ENCODE peak calls at places on chromosome 7, in seven cellular contexts. Y is IMR-90, M is body of pancreas, X is heart left ventricle, K is sigmoid colon, H is transverse colon, R is ovary. B is an unnamed sample.

GRCh38 chr7:11212816-11213215 is 239.1 kb downstream of the PHF14 start:
- DNase-seq in Y (peak; percentile 37), M (no peak), X (no peak), K (no peak), H (no peak), R (no peak), B (no peak)

GRCh38 chr7:40918701-40919271 is 784.0 kb downstream of the SUGCT start:
- DNase-seq in Y (peak; percentile 93), M (no peak), X (no peak), K (no peak), H (no peak), R (no peak), B (no peak)

GRCh38 chr7:143381427-143382125 is 431 bp downstream of the ZYX start:
- DNase-seq in Y (peak; percentile 79), M (peak; percentile 82), X (peak; percentile 86), K (peak; percentile 92), H (peak; percentile 69), R (peak; percentile 92), B (peak; percentile 61)

GRCh38 chr7:117470777-117471176 is 9.0 kb upstream of the CFTR start:
- DNase-seq in Y (no peak), M (peak; percentile 75), X (peak; percentile 63), K (no peak), H (no peak), R (no peak), B (peak; percentile 63)

GRCh38 chr7:50706469-50706937 is 76.2 kb downstream of the GRB10 start:
- DNase-seq in Y (no peak), M (no peak), X (no peak), K (no peak), H (no peak), R (no peak), B (no peak)

GRCh38 chr7:16904086-16904485 is 22.3 kb upstream of the AGR3 start:
- DNase-seq in Y (no peak), M (no peak), X (no peak), K (no peak), H (no peak), R (no peak), B (no peak)

GRCh38 chr7:140696679-140697446 is at the start of gene NDUFB2:
- DNase-seq in Y (peak; percentile 76), M (peak; percentile 82), X (peak; percentile 75), K (peak; percentile 90), H (peak; percentile 81), R (no peak), B (peak; percentile 62)

GRCh38 chr7:117249696-117250095 is 73.2 kb downstream of the WNT2 start:
- DNase-seq in Y (peak; percentile 30), M (no peak), X (no peak), K (no peak), H (no peak), R (no peak), B (no peak)

GRCh38 chr7:128863433-128863989 is 855 bp downstream of the ATP6V1F start:
- DNase-seq in Y (peak; percentile 74), M (peak; percentile 45), X (no peak), K (no peak), H (peak; percentile 45), R (no peak), B (peak; percentile 42)

GRCh38 chr7:69263550-69263949 is 334.7 kb upstream of the AUTS2 start:
- DNase-seq in Y (no peak), M (no peak), X (no peak), K (no peak), H (no peak), R (no peak), B (no peak)

GRCh38 chr7:121019018-121019417 is 30.5 kb downstream of the CPED1 start:
- DNase-seq in Y (peak; percentile 69), M (no peak), X (no peak), K (no peak), H (no peak), R (no peak), B (no peak)

GRCh38 chr7:35556532-35557471 is 138.1 kb downstream of the HERPUD2 start:
- DNase-seq in Y (no peak), M (no peak), X (no peak), K (no peak), H (no peak), R (no peak), B (no peak)

GRCh38 chr7:17721736-17722285 is 218.5 kb downstream of the SNX13 start:
- DNase-seq in Y (no peak), M (no peak), X (no peak), K (no peak), H (no peak), R (no peak), B (no peak)

GRCh38 chr7:35549781-35550180 is 145.2 kb downstream of the HERPUD2 start:
- DNase-seq in Y (no peak), M (no peak), X (no peak), K (no peak), H (no peak), R (no peak), B (no peak)

GRCh38 chr7:77415822-77416620 is at the start of gene GSAP:
- DNase-seq in Y (no peak), M (peak; percentile 87), X (peak; percentile 78), K (peak; percentile 78), H (peak; percentile 81), R (peak; percentile 56), B (peak; percentile 83)

GRCh38 chr7:84548366-84549085 is 353.9 kb upstream of the SEMA3A start:
- DNase-seq in Y (peak; percentile 73), M (no peak), X (no peak), K (no peak), H (no peak), R (no peak), B (no peak)

GRCh38 chr7:88693131-88693530 is 66.4 kb upstream of the ZNF804B start:
- DNase-seq in Y (no peak), M (no peak), X (no peak), K (no peak), H (no peak), R (no peak), B (no peak)

GRCh38 chr7:135253851-135254815 is 20.5 kb downstream of the STRA8 start:
- DNase-seq in Y (peak; percentile 76), M (peak; percentile 32), X (peak; percentile 56), K (peak; percentile 88), H (peak; percentile 38), R (peak; percentile 26), B (peak; percentile 43)

GRCh38 chr7:29471444-29472138 is 92.0 kb upstream of the PRR15 start:
- DNase-seq in Y (no peak), M (no peak), X (no peak), K (no peak), H (peak; percentile 77), R (no peak), B (no peak)

GRCh38 chr7:120400806-120401455 is 128.0 kb downstream of the KCND2 start:
- DNase-seq in Y (no peak), M (no peak), X (no peak), K (no peak), H (no peak), R (no peak), B (no peak)

GRCh38 chr7:149870701-149871483 is 2.9 kb upstream of the ATP6V0E2 start:
- DNase-seq in Y (no peak), M (no peak), X (no peak), K (no peak), H (no peak), R (no peak), B (no peak)

GRCh38 chr7:21076579-21076978 is 289.9 kb upstream of the SP8 start:
- DNase-seq in Y (no peak), M (no peak), X (no peak), K (no peak), H (peak; percentile 43), R (no peak), B (no peak)

DNA sequence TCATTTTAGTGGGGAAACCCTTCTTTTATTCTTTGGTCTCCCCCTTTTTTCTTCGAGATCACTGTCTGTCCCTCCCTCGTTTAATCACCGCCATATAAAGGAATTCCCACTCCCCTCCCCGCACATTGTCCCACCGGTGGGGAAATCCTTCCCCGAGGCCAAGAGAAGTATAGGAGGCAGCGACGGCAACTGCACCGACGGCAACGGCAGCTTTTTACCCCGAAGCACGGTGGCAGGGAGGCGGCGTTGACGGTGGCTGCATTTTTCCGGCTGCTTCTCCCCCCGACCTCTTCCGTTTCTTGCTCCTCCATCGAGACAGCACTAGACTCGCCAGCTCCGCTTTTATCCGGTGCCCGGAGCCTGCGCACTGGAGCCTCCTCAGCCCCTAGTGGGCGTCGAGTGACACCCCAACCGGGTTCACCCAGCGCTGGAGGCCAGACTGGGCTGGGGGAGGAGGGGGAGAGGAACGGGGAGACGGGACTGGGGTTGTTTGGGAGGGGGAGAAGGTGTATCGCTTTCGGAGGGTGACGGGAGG is 655 bp upstream of the KMT2E start:
- DNase-seq in Y (peak; percentile 93), M (peak; percentile 94), X (peak; percentile 95), K (peak; percentile 98), H (peak; percentile 93), R (peak; percentile 95), B (peak; percentile 94)
- TF ChIP-seq POLR2A in Y (peak; percentile 97), M (peak; percentile 100), X (peak; percentile 11), K (peak; percentile 81), H (peak; percentile 99), R (peak; percentile 69), B (no peak)

GRCh38 chr7:90768301-90768700 is 172.2 kb downstream of the CDK14 start:
- DNase-seq in Y (no peak), M (no peak), X (no peak), K (no peak), H (no peak), R (no peak), B (no peak)

GRCh38 chr7:90763108-90763507 is 167.0 kb downstream of the CDK14 start:
- DNase-seq in Y (no peak), M (peak; percentile 48), X (no peak), K (no peak), H (no peak), R (no peak), B (no peak)

GRCh38 chr7:90769036-90769435 is 172.9 kb downstream of the CDK14 start:
- DNase-seq in Y (peak; percentile 33), M (no peak), X (no peak), K (no peak), H (no peak), R (no peak), B (no peak)

GRCh38 chr7:90764848-90765570 is 168.9 kb downstream of the CDK14 start:
- DNase-seq in Y (no peak), M (no peak), X (no peak), K (no peak), H (no peak), R (no peak), B (no peak)

GRCh38 chr7:90766814-90767564 is 170.9 kb downstream of the CDK14 start:
- DNase-seq in Y (peak; percentile 82), M (peak; percentile 92), X (peak; percentile 61), K (no peak), H (peak; percentile 47), R (peak; percentile 67), B (peak; percentile 79)
- TF ChIP-seq POLR2A in Y (no peak), M (peak; percentile 51), X (no peak), K (no peak), H (no peak), R (no peak), B (no peak)

GRCh38 chr7:1505731-1506550 is 1.8 kb upstream of the INTS1 start:
- DNase-seq in Y (no peak), M (peak; percentile 43), X (no peak), K (no peak), H (no peak), R (no peak), B (no peak)
- TF ChIP-seq POLR2A in Y (no peak), M (no peak), X (no peak), K (no peak), H (no peak), R (no peak), B (no peak)

DNA sequence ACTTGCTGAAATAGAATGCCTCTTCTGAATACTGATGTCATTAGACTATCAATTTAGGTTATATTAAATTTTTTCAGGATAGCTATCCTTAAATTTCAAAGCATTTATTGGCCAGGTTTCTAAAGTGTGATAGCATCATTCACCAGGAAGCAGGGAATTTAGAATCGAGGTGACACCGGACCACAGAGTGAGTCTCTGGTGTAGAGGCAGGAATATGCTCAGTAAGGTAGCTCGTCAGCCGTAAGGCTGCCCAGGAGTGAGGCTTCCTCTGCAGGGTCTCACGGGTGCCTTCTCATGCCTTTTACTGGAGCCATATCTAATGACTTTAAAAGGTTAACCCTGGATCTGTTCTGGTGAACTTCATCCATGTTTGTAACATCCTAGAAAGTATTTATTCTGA is 170.8 kb upstream of the KLF14 start:
- DNase-seq in Y (peak; percentile 30), M (no peak), X (no peak), K (no peak), H (no peak), R (peak; percentile 1), B (no peak)
- TF ChIP-seq POLR2A in Y (no peak), M (no peak), X (no peak), K (no peak), H (no peak), R (no peak), B (no peak)

B was measured in stomach.